ENCODE peak calls at places on chromosome 19, in six cellular contexts. F, D, Y, Q, X and L are unnamed samples.

GRCh38 chr19:45847661-45848060 is 15.3 kb downstream of the SYMPK start:
- DNase-seq in F (no peak), D (no peak), Y (no peak), Q (no peak), X (no peak), L (peak)

GRCh38 chr19:45211751-45212381 is 33.3 kb downstream of the BLOC1S3 start:
- DNase-seq in F (no peak), D (no peak), Y (no peak), Q (no peak), X (peak), L (peak)

GRCh38 chr19:19062454-19063182 is 1.2 kb upstream of the SLC25A42 start:
- DNase-seq in F (peak), D (peak), Y (peak), Q (no peak), X (no peak), L (no peak)

GRCh38 chr19:8489591-8490394 is 12.6 kb downstream of the PRAM1 start:
- DNase-seq in F (no peak), D (peak), Y (no peak), Q (no peak), X (peak), L (no peak)

GRCh38 chr19:1981253-1981652 is 34.3 kb downstream of the BTBD2 start:
- DNase-seq in F (no peak), D (no peak), Y (no peak), Q (no peak), X (no peak), L (no peak)

GRCh38 chr19:10155834-10156233 is 36.1 kb upstream of the EIF3G start:
- DNase-seq in F (no peak), D (peak), Y (peak), Q (no peak), X (no peak), L (no peak)

GRCh38 chr19:58554494-58555368 is at the start of gene CHMP2A:
- DNase-seq in F (peak), D (peak), Y (peak), Q (peak), X (peak), L (peak)

GRCh38 chr19:991174-991931 is 7.2 kb downstream of the WDR18 start:
- DNase-seq in F (no peak), D (peak), Y (peak), Q (peak), X (peak), L (no peak)

GRCh38 chr19:49020342-49020741 is 3.5 kb upstream of the LHB start:
- DNase-seq in F (no peak), D (no peak), Y (no peak), Q (peak), X (no peak), L (no peak)

GRCh38 chr19:33040994-33041827 is 23.5 kb downstream of the RHPN2 start:
- DNase-seq in F (peak), D (peak), Y (peak), Q (no peak), X (peak), L (no peak)

GRCh38 chr19:38005224-38005614 is 98.2 kb downstream of the SIPA1L3 start:
- DNase-seq in F (no peak), D (no peak), Y (no peak), Q (no peak), X (no peak), L (no peak)

GRCh38 chr19:29277107-29277506 is 64.2 kb upstream of the UQCRFS1 start:
- DNase-seq in F (peak), D (peak), Y (no peak), Q (peak), X (no peak), L (no peak)

GRCh38 chr19:17091758-17092333 is 16.3 kb downstream of the MYO9B start:
- DNase-seq in F (no peak), D (no peak), Y (no peak), Q (no peak), X (no peak), L (peak)